ENCODE peak calls at places on chromosomes 2 and 18, in ten cellular contexts. One of them, this sample, is unnamed.

GRCh38 chr2:153387203-153387602 is 91.4 kb downstream of the RPRM start:
- DNase-seq in endothelial cell of umbilical vein: no peak
- DNase-seq in tibial artery: no peak
- DNase-seq in HepG2: no peak
- DNase-seq in neural progenitor cell: no peak
- DNase-seq in K562: no peak
- DNase-seq in CD8-positive, alpha-beta T cell: no peak
- DNase-seq in Panc1: no peak
- DNase-seq in body of pancreas: no peak
- DNase-seq in fibroblast of lung: no peak
- DNase-seq in this sample: no peak

GRCh38 chr2:63788070-63788469 is 53.6 kb upstream of the UGP2 start:
- DNase-seq in endothelial cell of umbilical vein: peak; percentile 18
- DNase-seq in tibial artery: no peak
- DNase-seq in HepG2: no peak
- DNase-seq in neural progenitor cell: no peak
- DNase-seq in K562: no peak
- DNase-seq in CD8-positive, alpha-beta T cell: no peak
- DNase-seq in Panc1: no peak
- DNase-seq in body of pancreas: no peak
- DNase-seq in fibroblast of lung: peak; percentile 87
- DNase-seq in this sample: no peak

GRCh38 chr2:177295479-177295878 is 31.0 kb upstream of the NFE2L2 start:
- DNase-seq in endothelial cell of umbilical vein: peak; percentile 37
- DNase-seq in tibial artery: no peak
- DNase-seq in HepG2: no peak
- DNase-seq in neural progenitor cell: no peak
- DNase-seq in K562: no peak
- DNase-seq in CD8-positive, alpha-beta T cell: no peak
- DNase-seq in Panc1: no peak
- DNase-seq in body of pancreas: no peak
- DNase-seq in fibroblast of lung: peak; percentile 82
- DNase-seq in this sample: no peak

GRCh38 chr2:123791716-123792115 is 233.4 kb upstream of the CNTNAP5 start:
- DNase-seq in endothelial cell of umbilical vein: no peak
- DNase-seq in tibial artery: no peak
- DNase-seq in HepG2: no peak
- DNase-seq in neural progenitor cell: no peak
- DNase-seq in K562: no peak
- DNase-seq in CD8-positive, alpha-beta T cell: no peak
- DNase-seq in Panc1: no peak
- DNase-seq in body of pancreas: no peak
- DNase-seq in fibroblast of lung: no peak
- DNase-seq in this sample: no peak

GRCh38 chr2:212328129-212328528 is 210.5 kb downstream of the ERBB4 start:
- DNase-seq in endothelial cell of umbilical vein: no peak
- DNase-seq in tibial artery: no peak
- DNase-seq in HepG2: no peak
- DNase-seq in neural progenitor cell: no peak
- DNase-seq in K562: no peak
- DNase-seq in CD8-positive, alpha-beta T cell: no peak
- DNase-seq in Panc1: no peak
- DNase-seq in body of pancreas: no peak
- DNase-seq in fibroblast of lung: no peak
- DNase-seq in this sample: no peak

GRCh38 chr2:147464737-147465437 is 379.9 kb upstream of the ACVR2A start:
- DNase-seq in endothelial cell of umbilical vein: no peak
- DNase-seq in tibial artery: no peak
- DNase-seq in HepG2: peak; percentile 11
- DNase-seq in neural progenitor cell: no peak
- DNase-seq in K562: no peak
- DNase-seq in CD8-positive, alpha-beta T cell: no peak
- DNase-seq in Panc1: no peak
- DNase-seq in body of pancreas: no peak
- DNase-seq in fibroblast of lung: no peak
- DNase-seq in this sample: no peak

GRCh38 chr2:179898873-179899272 is 37.5 kb upstream of the ZNF385B start:
- DNase-seq in endothelial cell of umbilical vein: peak; percentile 28
- DNase-seq in tibial artery: no peak
- DNase-seq in HepG2: peak; percentile 65
- DNase-seq in neural progenitor cell: peak; percentile 73
- DNase-seq in K562: peak; percentile 37
- DNase-seq in CD8-positive, alpha-beta T cell: no peak
- DNase-seq in Panc1: no peak
- DNase-seq in body of pancreas: no peak
- DNase-seq in fibroblast of lung: peak; percentile 30
- DNase-seq in this sample: no peak

GRCh38 chr18:49460958-49461601 is 635 bp upstream of the DYM start:
- DNase-seq in endothelial cell of umbilical vein: no peak
- DNase-seq in tibial artery: no peak
- DNase-seq in HepG2: no peak
- DNase-seq in neural progenitor cell: no peak
- DNase-seq in K562: no peak
- DNase-seq in CD8-positive, alpha-beta T cell: no peak
- DNase-seq in Panc1: no peak
- DNase-seq in body of pancreas: no peak
- DNase-seq in fibroblast of lung: no peak
- DNase-seq in this sample: no peak

GRCh38 chr2:212520340-212520739 is 18.3 kb downstream of the ERBB4 start:
- DNase-seq in endothelial cell of umbilical vein: peak; percentile 13
- DNase-seq in tibial artery: no peak
- DNase-seq in HepG2: peak; percentile 21
- DNase-seq in neural progenitor cell: peak; percentile 33
- DNase-seq in K562: no peak
- DNase-seq in CD8-positive, alpha-beta T cell: no peak
- DNase-seq in Panc1: peak; percentile 4
- DNase-seq in body of pancreas: no peak
- DNase-seq in fibroblast of lung: no peak
- DNase-seq in this sample: no peak

GRCh38 chr2:74290466-74291216 is 52.6 kb downstream of the SLC4A5 start:
- DNase-seq in endothelial cell of umbilical vein: no peak
- DNase-seq in tibial artery: no peak
- DNase-seq in HepG2: no peak
- DNase-seq in neural progenitor cell: no peak
- DNase-seq in K562: no peak
- DNase-seq in CD8-positive, alpha-beta T cell: peak; percentile 27
- DNase-seq in Panc1: no peak
- DNase-seq in body of pancreas: no peak
- DNase-seq in fibroblast of lung: no peak
- DNase-seq in this sample: peak; percentile 34

GRCh38 chr18:3713166-3713565 is 263.2 kb downstream of the TGIF1 start:
- DNase-seq in endothelial cell of umbilical vein: no peak
- DNase-seq in tibial artery: no peak
- DNase-seq in HepG2: no peak
- DNase-seq in neural progenitor cell: no peak
- DNase-seq in K562: no peak
- DNase-seq in CD8-positive, alpha-beta T cell: no peak
- DNase-seq in Panc1: no peak
- DNase-seq in body of pancreas: no peak
- DNase-seq in fibroblast of lung: no peak
- DNase-seq in this sample: no peak

GRCh38 chr18:3717626-3718025 is 267.7 kb downstream of the TGIF1 start:
- DNase-seq in endothelial cell of umbilical vein: no peak
- DNase-seq in tibial artery: no peak
- DNase-seq in HepG2: no peak
- DNase-seq in neural progenitor cell: no peak
- DNase-seq in K562: no peak
- DNase-seq in CD8-positive, alpha-beta T cell: no peak
- DNase-seq in Panc1: no peak
- DNase-seq in body of pancreas: no peak
- DNase-seq in fibroblast of lung: no peak
- DNase-seq in this sample: no peak

GRCh38 chr18:3715223-3716080 is 265.5 kb downstream of the TGIF1 start:
- DNase-seq in endothelial cell of umbilical vein: no peak
- DNase-seq in tibial artery: no peak
- DNase-seq in HepG2: no peak
- DNase-seq in neural progenitor cell: peak; percentile 4
- DNase-seq in K562: no peak
- DNase-seq in CD8-positive, alpha-beta T cell: no peak
- DNase-seq in Panc1: no peak
- DNase-seq in body of pancreas: no peak
- DNase-seq in fibroblast of lung: no peak
- DNase-seq in this sample: no peak

GRCh38 chr18:3713708-3714107 is 263.7 kb downstream of the TGIF1 start:
- DNase-seq in endothelial cell of umbilical vein: no peak
- DNase-seq in tibial artery: no peak
- DNase-seq in HepG2: no peak
- DNase-seq in neural progenitor cell: no peak
- DNase-seq in K562: no peak
- DNase-seq in CD8-positive, alpha-beta T cell: no peak
- DNase-seq in Panc1: no peak
- DNase-seq in body of pancreas: no peak
- DNase-seq in fibroblast of lung: no peak
- DNase-seq in this sample: no peak

DNA sequence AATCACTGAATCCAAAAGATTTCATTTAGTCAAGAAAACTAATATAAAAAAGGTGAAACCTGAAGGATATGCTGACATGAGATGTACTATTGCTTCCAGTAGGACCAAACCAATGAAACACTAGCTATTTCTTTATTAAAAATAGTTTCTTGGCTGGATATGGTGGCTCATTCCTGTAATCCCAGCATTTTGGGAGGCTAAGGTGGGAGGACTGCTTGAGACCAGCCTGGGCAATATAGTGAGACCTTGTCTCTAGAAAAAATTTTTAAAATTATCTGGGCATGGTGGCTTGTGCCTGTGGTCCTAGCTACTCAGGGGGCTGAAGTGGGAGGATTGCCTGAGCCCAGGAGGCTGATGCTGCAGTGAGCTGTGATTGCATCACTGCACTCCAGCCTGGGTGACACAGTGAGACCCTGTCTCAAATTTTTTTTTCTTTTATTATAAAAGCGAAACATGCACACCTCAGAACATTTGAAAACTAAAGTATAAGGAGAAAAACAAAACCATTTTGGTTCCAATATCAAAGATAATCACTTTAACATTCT is 266.2 kb downstream of the TGIF1 start:
- DNase-seq in endothelial cell of umbilical vein: no peak
- DNase-seq in tibial artery: no peak
- DNase-seq in HepG2: no peak
- DNase-seq in neural progenitor cell: no peak
- DNase-seq in K562: no peak
- DNase-seq in CD8-positive, alpha-beta T cell: no peak
- DNase-seq in Panc1: no peak
- DNase-seq in body of pancreas: no peak
- DNase-seq in fibroblast of lung: no peak
- DNase-seq in this sample: no peak
- H3K4me1 ChIP-seq in endothelial cell of umbilical vein: peaks cover 12% of the 10 kb centered on the region
- H3K4me1 ChIP-seq in tibial artery: no peaks in the 10 kb centered on the region
- H3K4me1 ChIP-seq in HepG2: peaks cover 10% of the 10 kb centered on the region
- H3K4me1 ChIP-seq in neural progenitor cell: peaks cover 22% of the 10 kb centered on the region
- H3K4me1 ChIP-seq in K562: peaks cover 7% of the 10 kb centered on the region
- H3K4me1 ChIP-seq in CD8-positive, alpha-beta T cell: no peaks in the 10 kb centered on the region
- H3K4me1 ChIP-seq in Panc1: peaks cover 23% of the 10 kb centered on the region
- H3K4me1 ChIP-seq in body of pancreas: peaks cover 22% of the 10 kb centered on the region
- H3K4me1 ChIP-seq in fibroblast of lung: no peaks in the 10 kb centered on the region
- H3K4me1 ChIP-seq in this sample: no peaks in the 10 kb centered on the region

GRCh38 chr2:79511320-79511951 is 1.4 kb upstream of the CTNNA2 start:
- DNase-seq in endothelial cell of umbilical vein: peak; percentile 3
- DNase-seq in tibial artery: no peak
- DNase-seq in HepG2: peak; percentile 61
- DNase-seq in neural progenitor cell: peak; percentile 93
- DNase-seq in K562: peak; percentile 5
- DNase-seq in CD8-positive, alpha-beta T cell: no peak
- DNase-seq in Panc1: no peak
- DNase-seq in body of pancreas: peak; percentile 52
- DNase-seq in fibroblast of lung: peak; percentile 52
- DNase-seq in this sample: peak; percentile 26
- TF ChIP-seq CTCF in endothelial cell of umbilical vein: no peak
- TF ChIP-seq CTCF in tibial artery: no peak
- TF ChIP-seq CTCF in HepG2: no peak
- TF ChIP-seq CTCF in neural progenitor cell: no peak
- TF ChIP-seq CTCF in K562: no peak
- TF ChIP-seq CTCF in CD8-positive, alpha-beta T cell: no peak
- TF ChIP-seq CTCF in Panc1: no peak
- TF ChIP-seq CTCF in body of pancreas: no peak
- TF ChIP-seq CTCF in fibroblast of lung: no peak
- TF ChIP-seq CTCF in this sample: no peak

GRCh38 chr2:240324312-240325005 is 111.0 kb upstream of the GPC1 start:
- DNase-seq in endothelial cell of umbilical vein: no peak
- DNase-seq in tibial artery: no peak
- DNase-seq in HepG2: no peak
- DNase-seq in neural progenitor cell: no peak
- DNase-seq in K562: no peak
- DNase-seq in CD8-positive, alpha-beta T cell: no peak
- DNase-seq in Panc1: no peak
- DNase-seq in body of pancreas: no peak
- DNase-seq in fibroblast of lung: no peak
- DNase-seq in this sample: no peak
- H3K27me3 ChIP-seq in endothelial cell of umbilical vein: no peaks in the 10 kb centered on the region
- H3K27me3 ChIP-seq in tibial artery: peaks cover 21% of the 10 kb centered on the region
- H3K27me3 ChIP-seq in HepG2: peaks cover 44% of the 10 kb centered on the region
- H3K27me3 ChIP-seq in neural progenitor cell: no peaks in the 10 kb centered on the region
- H3K27me3 ChIP-seq in K562: peaks cover 8% of the 10 kb centered on the region
- H3K27me3 ChIP-seq in CD8-positive, alpha-beta T cell: no peaks in the 10 kb centered on the region
- H3K27me3 ChIP-seq in Panc1: no peaks in the 10 kb centered on the region
- H3K27me3 ChIP-seq in body of pancreas: no peaks in the 10 kb centered on the region
- H3K27me3 ChIP-seq in fibroblast of lung: peaks cover 2% of the 10 kb centered on the region
- H3K27me3 ChIP-seq in this sample: no peaks in the 10 kb centered on the region

GRCh38 chr2:9240745-9241144 is 34.1 kb downstream of the ASAP2 start:
- DNase-seq in endothelial cell of umbilical vein: no peak
- DNase-seq in tibial artery: no peak
- DNase-seq in HepG2: no peak
- DNase-seq in neural progenitor cell: no peak
- DNase-seq in K562: no peak
- DNase-seq in CD8-positive, alpha-beta T cell: no peak
- DNase-seq in Panc1: no peak
- DNase-seq in body of pancreas: no peak
- DNase-seq in fibroblast of lung: no peak
- DNase-seq in this sample: no peak

GRCh38 chr2:9244985-9245544 is 38.5 kb downstream of the ASAP2 start:
- DNase-seq in endothelial cell of umbilical vein: no peak
- DNase-seq in tibial artery: no peak
- DNase-seq in HepG2: no peak
- DNase-seq in neural progenitor cell: no peak
- DNase-seq in K562: no peak
- DNase-seq in CD8-positive, alpha-beta T cell: no peak
- DNase-seq in Panc1: no peak
- DNase-seq in body of pancreas: no peak
- DNase-seq in fibroblast of lung: no peak
- DNase-seq in this sample: no peak

GRCh38 chr2:9239616-9240015 is 33.0 kb downstream of the ASAP2 start:
- DNase-seq in endothelial cell of umbilical vein: no peak
- DNase-seq in tibial artery: no peak
- DNase-seq in HepG2: no peak
- DNase-seq in neural progenitor cell: no peak
- DNase-seq in K562: no peak
- DNase-seq in CD8-positive, alpha-beta T cell: no peak
- DNase-seq in Panc1: no peak
- DNase-seq in body of pancreas: no peak
- DNase-seq in fibroblast of lung: no peak
- DNase-seq in this sample: no peak

GRCh38 chr2:9247177-9247576 is 40.6 kb downstream of the ASAP2 start:
- DNase-seq in endothelial cell of umbilical vein: no peak
- DNase-seq in tibial artery: no peak
- DNase-seq in HepG2: no peak
- DNase-seq in neural progenitor cell: no peak
- DNase-seq in K562: no peak
- DNase-seq in CD8-positive, alpha-beta T cell: no peak
- DNase-seq in Panc1: no peak
- DNase-seq in body of pancreas: no peak
- DNase-seq in fibroblast of lung: no peak
- DNase-seq in this sample: no peak

GRCh38 chr2:9243357-9243756 is 36.7 kb downstream of the ASAP2 start:
- DNase-seq in endothelial cell of umbilical vein: peak; percentile 70
- DNase-seq in tibial artery: no peak
- DNase-seq in HepG2: no peak
- DNase-seq in neural progenitor cell: no peak
- DNase-seq in K562: no peak
- DNase-seq in CD8-positive, alpha-beta T cell: no peak
- DNase-seq in Panc1: no peak
- DNase-seq in body of pancreas: no peak
- DNase-seq in fibroblast of lung: no peak
- DNase-seq in this sample: no peak
- H3K4me1 ChIP-seq in endothelial cell of umbilical vein: peaks cover 26% of the 10 kb centered on the region
- H3K4me1 ChIP-seq in tibial artery: peaks cover 32% of the 10 kb centered on the region
- H3K4me1 ChIP-seq in HepG2: peaks cover 70% of the 10 kb centered on the region
- H3K4me1 ChIP-seq in neural progenitor cell: peaks cover 17% of the 10 kb centered on the region
- H3K4me1 ChIP-seq in K562: peaks cover 3% of the 10 kb centered on the region
- H3K4me1 ChIP-seq in CD8-positive, alpha-beta T cell: no peaks in the 10 kb centered on the region
- H3K4me1 ChIP-seq in Panc1: peaks cover 96% of the 10 kb centered on the region
- H3K4me1 ChIP-seq in body of pancreas: peaks cover 27% of the 10 kb centered on the region
- H3K4me1 ChIP-seq in fibroblast of lung: no peaks in the 10 kb centered on the region
- H3K4me1 ChIP-seq in this sample: peaks cover 4% of the 10 kb centered on the region

This sample was measured in heart left ventricle.